ENCODE peak calls at places on chromosome 18, in five cellular contexts. Q is endothelial cell, A is bronchial epithelial cell, B is cardiac fibroblast, C is MCF 10A. H is an unnamed sample.

GRCh38 chr18:50791599-50792438 is 28.0 kb downstream of the MRO start:
- DNase-seq in A (no peak), C (no peak), Q (no peak), B (no peak), H (peak)

GRCh38 chr18:11379660-11380059 is 229.7 kb upstream of the SLC35G4 start:
- DNase-seq in C (no peak), A (no peak), Q (no peak), B (no peak), H (no peak)

GRCh38 chr18:10321576-10321975 is 132.9 kb upstream of the APCDD1 start:
- DNase-seq in A (no peak), Q (no peak), C (no peak), B (no peak), H (no peak)

GRCh38 chr18:76937597-76937996 is 115.2 kb downstream of the ZNF236 start:
- DNase-seq in B (no peak), C (no peak), Q (no peak), A (no peak), H (no peak)

GRCh38 chr18:35045808-35046207 is 4.6 kb downstream of the MAPRE2 start:
- DNase-seq in Q (no peak), B (no peak), C (no peak), A (no peak), H (no peak)

GRCh38 chr18:60249388-60249787 is 123.2 kb downstream of the MC4R start:
- DNase-seq in B (no peak), C (no peak), A (no peak), Q (no peak), H (no peak)

GRCh38 chr18:68342039-68342659 is 372.8 kb downstream of the TMX3 start:
- DNase-seq in A (no peak), C (no peak), B (no peak), Q (no peak), H (no peak)

GRCh38 chr18:63730788-63731187 is 28.0 kb downstream of the SERPINB11 start:
- DNase-seq in B (peak), A (peak), Q (no peak), C (peak), H (no peak)

GRCh38 chr18:35408843-35409261 is 31.7 kb upstream of the ZNF396 start:
- DNase-seq in Q (no peak), B (no peak), C (no peak), A (no peak), H (no peak)

GRCh38 chr18:8333961-8334360 is 275.3 kb upstream of the RAB12 start:
- DNase-seq in A (no peak), C (no peak), Q (no peak), B (no peak), H (no peak)

GRCh38 chr18:43882358-43882757 is 605.1 kb upstream of the SYT4 start:
- DNase-seq in B (peak), C (no peak), Q (no peak), A (no peak), H (no peak)

GRCh38 chr18:27428120-27428519 is 243.0 kb upstream of the CHST9 start:
- DNase-seq in B (no peak), Q (no peak), C (no peak), A (peak), H (no peak)
- TF ChIP-seq CTCF in B (no peak), Q (no peak), C (no peak), A (peak), H (peak)

GRCh38 chr18:72878143-72878542 is 10.4 kb upstream of the NETO1 start:
- DNase-seq in C (no peak), A (no peak), B (no peak), Q (no peak), H (no peak)
- TF ChIP-seq CTCF in C (no peak), A (no peak), B (no peak), Q (no peak), H (no peak)

DNA sequence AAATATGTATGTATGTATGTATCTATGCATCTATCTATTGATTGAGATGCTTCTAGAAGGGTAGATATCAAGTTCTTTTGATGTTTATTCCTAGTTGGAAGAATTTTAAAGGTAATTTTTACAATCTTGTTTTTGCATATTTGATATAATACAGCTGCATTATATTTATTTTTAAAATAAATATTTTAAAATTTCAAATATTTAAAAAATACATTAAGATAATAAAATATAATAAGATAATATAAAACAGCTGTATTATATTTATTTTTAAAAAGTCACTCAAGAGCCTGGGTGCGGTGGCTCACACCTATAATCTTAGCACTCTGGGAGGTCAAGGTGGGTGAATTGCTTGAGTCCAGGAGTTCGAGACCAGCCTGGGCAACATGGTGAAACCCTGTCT is 92.5 kb downstream of the LIPG start:
- DNase-seq in A (no peak), B (no peak), C (no peak), Q (no peak), H (no peak)
- TF ChIP-seq CTCF in A (no peak), B (no peak), C (no peak), Q (no peak), H (no peak)

DNA sequence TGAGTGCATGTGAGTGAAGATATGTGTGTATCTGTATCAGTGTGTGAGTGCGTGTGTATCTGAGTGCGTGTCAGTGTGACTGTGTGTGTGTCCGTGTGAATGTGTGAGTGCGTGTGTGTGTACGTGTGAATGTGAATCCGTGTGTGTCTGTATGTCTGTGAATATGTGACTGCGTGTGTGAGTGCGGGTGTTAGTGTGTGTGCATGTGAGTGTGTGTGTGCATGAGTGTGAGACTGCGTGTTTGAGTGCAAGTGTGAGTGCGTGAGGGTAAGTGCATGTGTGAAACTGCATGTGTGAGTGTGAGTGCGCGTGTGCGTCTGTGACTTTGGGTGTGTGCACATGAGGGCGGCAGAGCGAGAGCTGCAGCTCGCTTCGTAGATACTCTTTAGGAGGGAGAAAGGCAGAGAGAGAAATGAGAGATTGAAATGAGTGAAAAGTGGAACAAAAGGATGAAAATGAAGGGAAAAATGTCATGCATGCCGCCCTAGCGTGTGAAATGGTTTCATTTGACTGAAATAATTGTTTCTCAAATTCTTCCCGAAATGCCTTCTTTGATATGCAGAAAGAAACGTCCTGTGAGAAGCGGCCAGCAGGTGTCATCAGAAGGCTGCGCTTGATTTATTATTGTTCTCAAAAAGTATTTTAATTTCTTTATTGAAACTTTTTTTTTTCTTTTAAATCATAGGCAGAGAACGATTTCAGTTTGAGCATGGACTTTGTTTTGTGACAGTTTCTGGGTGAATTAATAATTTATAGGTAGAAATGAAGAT is 25.6 kb downstream of the ZNF407 start:
- DNase-seq in Q (no peak), A (no peak), B (peak), C (peak), H (no peak)
- TF ChIP-seq CTCF in Q (peak), A (peak), B (peak), C (no peak), H (peak)

GRCh38 chr18:25334588-25334987 is 17.4 kb downstream of the ZNF521 start:
- DNase-seq in Q (no peak), B (no peak), A (no peak), C (no peak), H (no peak)
- TF ChIP-seq CTCF in Q (peak), B (no peak), A (no peak), C (no peak), H (no peak)

GRCh38 chr18:23618862-23619387 is 32.6 kb upstream of the NPC1 start:
- DNase-seq in B (no peak), A (peak), Q (peak), C (no peak), H (no peak)
- TF ChIP-seq CTCF in B (no peak), A (peak), Q (no peak), C (no peak), H (no peak)

GRCh38 chr18:13543144-13543543 is 183.2 kb downstream of the FAM210A start:
- DNase-seq in B (no peak), C (no peak), Q (no peak), A (no peak), H (no peak)
- TF ChIP-seq CTCF in B (no peak), C (no peak), Q (no peak), A (no peak), H (no peak)